ENCODE peak calls at places on chromosomes 3 and 15, in five cellular contexts. One of them, this sample, is unnamed.

GRCh38 chr3:10321630-10322354 is 880 bp upstream of the SEC13 start:
- DNase-seq in HFF-Myc: no peak
- DNase-seq in memory B cell: no peak
- DNase-seq in fibroblast of the conjunctiva: no peak
- DNase-seq in heart left ventricle: no peak
- DNase-seq in this sample: no peak

GRCh38 chr3:43953814-43954241 is 263.1 kb downstream of the ABHD5 start:
- DNase-seq in HFF-Myc: no peak
- DNase-seq in memory B cell: no peak
- DNase-seq in fibroblast of the conjunctiva: no peak
- DNase-seq in heart left ventricle: no peak
- DNase-seq in this sample: no peak

GRCh38 chr3:129015388-129016105 is 14.4 kb downstream of the EFCC1 start:
- DNase-seq in HFF-Myc: no peak
- DNase-seq in memory B cell: no peak
- DNase-seq in fibroblast of the conjunctiva: no peak
- DNase-seq in heart left ventricle: peak; percentile 80
- DNase-seq in this sample: no peak

GRCh38 chr3:18853269-18853668 is 295.0 kb upstream of the KCNH8 start:
- DNase-seq in HFF-Myc: no peak
- DNase-seq in memory B cell: no peak
- DNase-seq in fibroblast of the conjunctiva: no peak
- DNase-seq in heart left ventricle: no peak
- DNase-seq in this sample: no peak

GRCh38 chr3:67875338-67875737 is 220.9 kb upstream of the SUCLG2 start:
- DNase-seq in HFF-Myc: no peak
- DNase-seq in memory B cell: no peak
- DNase-seq in fibroblast of the conjunctiva: no peak
- DNase-seq in heart left ventricle: no peak
- DNase-seq in this sample: no peak

GRCh38 chr15:31758126-31758525 is 272.2 kb upstream of the CHRNA7 start:
- DNase-seq in HFF-Myc: no peak
- DNase-seq in memory B cell: no peak
- DNase-seq in fibroblast of the conjunctiva: peak; percentile 23
- DNase-seq in heart left ventricle: peak; percentile 82
- DNase-seq in this sample: no peak

GRCh38 chr15:87639305-87640011 is 617.1 kb downstream of the NTRK3 start:
- DNase-seq in HFF-Myc: no peak
- DNase-seq in memory B cell: no peak
- DNase-seq in fibroblast of the conjunctiva: no peak
- DNase-seq in heart left ventricle: no peak
- DNase-seq in this sample: peak; percentile 15

GRCh38 chr15:31366169-31366734 is 39.6 kb downstream of the KLF13 start:
- DNase-seq in HFF-Myc: no peak
- DNase-seq in memory B cell: no peak
- DNase-seq in fibroblast of the conjunctiva: no peak
- DNase-seq in heart left ventricle: peak; percentile 73
- DNase-seq in this sample: no peak

GRCh38 chr3:191074511-191074910 is 124.5 kb upstream of the OSTN start:
- DNase-seq in HFF-Myc: no peak
- DNase-seq in memory B cell: no peak
- DNase-seq in fibroblast of the conjunctiva: no peak
- DNase-seq in heart left ventricle: no peak
- DNase-seq in this sample: no peak

GRCh38 chr15:66854012-66854965 is 152.3 kb downstream of the SMAD6 start:
- DNase-seq in HFF-Myc: no peak
- DNase-seq in memory B cell: peak; percentile 6
- DNase-seq in fibroblast of the conjunctiva: no peak
- DNase-seq in heart left ventricle: no peak
- DNase-seq in this sample: no peak

GRCh38 chr15:76310470-76311070 is 699 bp downstream of the ETFA start:
- DNase-seq in HFF-Myc: no peak
- DNase-seq in memory B cell: no peak
- DNase-seq in fibroblast of the conjunctiva: no peak
- DNase-seq in heart left ventricle: no peak
- DNase-seq in this sample: no peak

GRCh38 chr3:177145954-177146353 is 51.3 kb downstream of the TBL1XR1 start:
- DNase-seq in HFF-Myc: no peak
- DNase-seq in memory B cell: no peak
- DNase-seq in fibroblast of the conjunctiva: no peak
- DNase-seq in heart left ventricle: no peak
- DNase-seq in this sample: no peak

GRCh38 chr3:134083626-134084229 is 54.0 kb upstream of the SLCO2A1 start:
- DNase-seq in HFF-Myc: no peak
- DNase-seq in memory B cell: no peak
- DNase-seq in fibroblast of the conjunctiva: no peak
- DNase-seq in heart left ventricle: no peak
- DNase-seq in this sample: no peak

GRCh38 chr3:65173841-65174240 is 486.0 kb upstream of the ADAMTS9 start:
- DNase-seq in HFF-Myc: no peak
- DNase-seq in memory B cell: no peak
- DNase-seq in fibroblast of the conjunctiva: no peak
- DNase-seq in heart left ventricle: no peak
- DNase-seq in this sample: no peak

GRCh38 chr3:14915636-14916222 is 31.7 kb upstream of the NR2C2 start:
- DNase-seq in HFF-Myc: no peak
- DNase-seq in memory B cell: no peak
- DNase-seq in fibroblast of the conjunctiva: no peak
- DNase-seq in heart left ventricle: no peak
- DNase-seq in this sample: no peak

GRCh38 chr3:56923546-56924224 is 121.9 kb upstream of the ARHGEF3 start:
- DNase-seq in HFF-Myc: peak; percentile 69
- DNase-seq in memory B cell: no peak
- DNase-seq in fibroblast of the conjunctiva: peak; percentile 27
- DNase-seq in heart left ventricle: no peak
- DNase-seq in this sample: no peak

GRCh38 chr3:67384790-67385397 is 269.5 kb downstream of the SUCLG2 start:
- DNase-seq in HFF-Myc: no peak
- DNase-seq in memory B cell: peak; percentile 21
- DNase-seq in fibroblast of the conjunctiva: peak; percentile 34
- DNase-seq in heart left ventricle: no peak
- DNase-seq in this sample: peak; percentile 44

GRCh38 chr15:63708141-63708772 is 111.1 kb downstream of the FBXL22 start:
- DNase-seq in HFF-Myc: no peak
- DNase-seq in memory B cell: no peak
- DNase-seq in fibroblast of the conjunctiva: no peak
- DNase-seq in heart left ventricle: no peak
- DNase-seq in this sample: no peak

GRCh38 chr3:25150199-25150598 is 277.9 kb upstream of the RARB start:
- DNase-seq in HFF-Myc: no peak
- DNase-seq in memory B cell: no peak
- DNase-seq in fibroblast of the conjunctiva: no peak
- DNase-seq in heart left ventricle: no peak
- DNase-seq in this sample: no peak

GRCh38 chr3:4493931-4494806 is 1.0 kb downstream of the ITPR1 start:
- DNase-seq in HFF-Myc: no peak
- DNase-seq in memory B cell: no peak
- DNase-seq in fibroblast of the conjunctiva: no peak
- DNase-seq in heart left ventricle: peak; percentile 57
- DNase-seq in this sample: no peak

GRCh38 chr15:101276501-101277037 is 716 bp downstream of the SELENOS start:
- DNase-seq in HFF-Myc: no peak
- DNase-seq in memory B cell: no peak
- DNase-seq in fibroblast of the conjunctiva: no peak
- DNase-seq in heart left ventricle: no peak
- DNase-seq in this sample: no peak

GRCh38 chr3:155712008-155712407 is 32.9 kb downstream of the PLCH1 start:
- DNase-seq in HFF-Myc: no peak
- DNase-seq in memory B cell: no peak
- DNase-seq in fibroblast of the conjunctiva: peak; percentile 0
- DNase-seq in heart left ventricle: no peak
- DNase-seq in this sample: no peak

GRCh38 chr3:160183375-160184076 is 41.7 kb upstream of the C3orf80 start:
- DNase-seq in HFF-Myc: no peak
- DNase-seq in memory B cell: no peak
- DNase-seq in fibroblast of the conjunctiva: no peak
- DNase-seq in heart left ventricle: no peak
- DNase-seq in this sample: no peak

GRCh38 chr3:133563186-133563591 is 10.3 kb upstream of the CDV3 start:
- DNase-seq in HFF-Myc: no peak
- DNase-seq in memory B cell: no peak
- DNase-seq in fibroblast of the conjunctiva: no peak
- DNase-seq in heart left ventricle: no peak
- DNase-seq in this sample: no peak

GRCh38 chr3:124878561-124879394 is 8.4 kb downstream of the ITGB5 start:
- DNase-seq in HFF-Myc: peak; percentile 93
- DNase-seq in memory B cell: no peak
- DNase-seq in fibroblast of the conjunctiva: peak; percentile 78
- DNase-seq in heart left ventricle: no peak
- DNase-seq in this sample: no peak

GRCh38 chr15:27674826-27675225 is 424.3 kb downstream of the OCA2 start:
- DNase-seq in HFF-Myc: no peak
- DNase-seq in memory B cell: no peak
- DNase-seq in fibroblast of the conjunctiva: no peak
- DNase-seq in heart left ventricle: no peak
- DNase-seq in this sample: no peak

GRCh38 chr3:104396974-104397669 is 969.6 kb upstream of the ALCAM start:
- DNase-seq in HFF-Myc: no peak
- DNase-seq in memory B cell: no peak
- DNase-seq in fibroblast of the conjunctiva: no peak
- DNase-seq in heart left ventricle: no peak
- DNase-seq in this sample: no peak

GRCh38 chr3:16247282-16248058 is 17.3 kb downstream of the DPH3 start:
- DNase-seq in HFF-Myc: peak; percentile 63
- DNase-seq in memory B cell: peak; percentile 82
- DNase-seq in fibroblast of the conjunctiva: peak; percentile 71
- DNase-seq in heart left ventricle: peak; percentile 75
- DNase-seq in this sample: peak; percentile 70

GRCh38 chr3:27590437-27591320 is 106.5 kb upstream of the SLC4A7 start:
- DNase-seq in HFF-Myc: no peak
- DNase-seq in memory B cell: no peak
- DNase-seq in fibroblast of the conjunctiva: no peak
- DNase-seq in heart left ventricle: no peak
- DNase-seq in this sample: no peak

GRCh38 chr15:69988541-69989225 is 109.0 kb downstream of the TLE3 start:
- DNase-seq in HFF-Myc: no peak
- DNase-seq in memory B cell: no peak
- DNase-seq in fibroblast of the conjunctiva: no peak
- DNase-seq in heart left ventricle: no peak
- DNase-seq in this sample: no peak

GRCh38 chr3:141875893-141876380 is 506 bp upstream of the ATP1B3 start:
- DNase-seq in HFF-Myc: peak; percentile 15
- DNase-seq in memory B cell: peak; percentile 71
- DNase-seq in fibroblast of the conjunctiva: no peak
- DNase-seq in heart left ventricle: peak; percentile 85
- DNase-seq in this sample: no peak

GRCh38 chr15:88701561-88702095 is 62.8 kb downstream of the ISG20 start:
- DNase-seq in HFF-Myc: no peak
- DNase-seq in memory B cell: peak; percentile 38
- DNase-seq in fibroblast of the conjunctiva: no peak
- DNase-seq in heart left ventricle: no peak
- DNase-seq in this sample: no peak

GRCh38 chr15:90337256-90337655 is 14.8 kb upstream of the ZNF774 start:
- DNase-seq in HFF-Myc: no peak
- DNase-seq in memory B cell: no peak
- DNase-seq in fibroblast of the conjunctiva: no peak
- DNase-seq in heart left ventricle: no peak
- DNase-seq in this sample: no peak

GRCh38 chr3:195044411-195044810 is 226.5 kb downstream of the XXYLT1 start:
- DNase-seq in HFF-Myc: no peak
- DNase-seq in memory B cell: no peak
- DNase-seq in fibroblast of the conjunctiva: no peak
- DNase-seq in heart left ventricle: no peak
- DNase-seq in this sample: no peak

GRCh38 chr3:55858302-55858701 is 371.2 kb upstream of the WNT5A start:
- DNase-seq in HFF-Myc: no peak
- DNase-seq in memory B cell: no peak
- DNase-seq in fibroblast of the conjunctiva: no peak
- DNase-seq in heart left ventricle: no peak
- DNase-seq in this sample: no peak

GRCh38 chr3:171257251-171258179 is 202.7 kb downstream of the TNIK start:
- DNase-seq in HFF-Myc: no peak
- DNase-seq in memory B cell: no peak
- DNase-seq in fibroblast of the conjunctiva: no peak
- DNase-seq in heart left ventricle: no peak
- DNase-seq in this sample: no peak

GRCh38 chr3:153752405-153753027 is 368.7 kb upstream of the ARHGEF26 start:
- DNase-seq in HFF-Myc: no peak
- DNase-seq in memory B cell: no peak
- DNase-seq in fibroblast of the conjunctiva: no peak
- DNase-seq in heart left ventricle: no peak
- DNase-seq in this sample: no peak

GRCh38 chr3:103847081-103848062 is 1412.6 kb downstream of the ZPLD1 start:
- DNase-seq in HFF-Myc: no peak
- DNase-seq in memory B cell: no peak
- DNase-seq in fibroblast of the conjunctiva: no peak
- DNase-seq in heart left ventricle: no peak
- DNase-seq in this sample: no peak

GRCh38 chr15:49887604-49888340 is 231.3 kb downstream of the ATP8B4 start:
- DNase-seq in HFF-Myc: no peak
- DNase-seq in memory B cell: no peak
- DNase-seq in fibroblast of the conjunctiva: no peak
- DNase-seq in heart left ventricle: no peak
- DNase-seq in this sample: no peak

GRCh38 chr3:175020101-175020500 is 161.0 kb downstream of the NAALADL2 start:
- DNase-seq in HFF-Myc: no peak
- DNase-seq in memory B cell: no peak
- DNase-seq in fibroblast of the conjunctiva: no peak
- DNase-seq in heart left ventricle: no peak
- DNase-seq in this sample: no peak